ENCODE peak calls at places on chromosomes 4 and X, in seven cellular contexts. E is brain microvascular endothelial cell; S is HTR-8/SVneo; F is SK-N-SH; T is ELF-1; V is activated naive CD4-positive, alpha-beta T cell; I is A549. M is an unnamed sample.

GRCh38 chr4:152206185-152206584 is 329.7 kb downstream of the FBXW7 start:
- DNase-seq in E (no peak), S (no peak), F (no peak), T (no peak), V (no peak), I (no peak), M (no peak)

GRCh38 chr4:172547724-172548123 is 620.9 kb upstream of the GALNT7 start:
- DNase-seq in E (no peak), S (no peak), F (no peak), T (no peak), V (no peak), I (peak; percentile 2), M (no peak)

GRCh38 chrX:13669246-13669689 is 16.3 kb downstream of the TCEANC start:
- DNase-seq in E (peak; percentile 90), S (peak; percentile 79), F (no peak), T (peak; percentile 88), V (no peak), I (peak; percentile 87), M (peak; percentile 80)

GRCh38 chrX:148522006-148522405 is 21.6 kb downstream of the AFF2 start:
- DNase-seq in E (no peak), S (no peak), F (no peak), T (no peak), V (no peak), I (no peak), M (no peak)

GRCh38 chrX:8815460-8816065 is 14.4 kb upstream of the FAM9A start:
- DNase-seq in E (peak; percentile 52), S (peak; percentile 30), F (peak; percentile 58), T (peak; percentile 47), V (no peak), I (peak; percentile 45), M (peak; percentile 12)

GRCh38 chrX:15277594-15277993 is 7.7 kb upstream of the ASB9 start:
- DNase-seq in E (no peak), S (no peak), F (no peak), T (no peak), V (no peak), I (no peak), M (no peak)

GRCh38 chr4:169418846-169419245 is 148.1 kb upstream of the SH3RF1 start:
- DNase-seq in E (no peak), S (no peak), F (no peak), T (no peak), V (no peak), I (no peak), M (no peak)

GRCh38 chr4:33780952-33781655 is 2463.2 kb downstream of the ARAP2 start:
- DNase-seq in E (no peak), S (peak; percentile 19), F (no peak), T (no peak), V (no peak), I (peak; percentile 32), M (peak; percentile 19)

GRCh38 chr4:52751349-52751911 is at the start of gene ERVMER34-1:
- DNase-seq in E (peak; percentile 10), S (peak; percentile 9), F (peak; percentile 89), T (peak; percentile 88), V (no peak), I (peak; percentile 56), M (no peak)

GRCh38 chr4:37890501-37891220 is at the start of gene TBC1D1:
- DNase-seq in E (no peak), S (peak; percentile 24), F (peak; percentile 69), T (peak; percentile 18), V (peak; percentile 59), I (peak; percentile 5), M (no peak)

GRCh38 chrX:41153453-41153852 is 68.2 kb downstream of the USP9X start:
- DNase-seq in E (no peak), S (no peak), F (no peak), T (no peak), V (no peak), I (no peak), M (no peak)

GRCh38 chr4:26930964-26931363 is 70.3 kb downstream of the STIM2 start:
- DNase-seq in E (no peak), S (no peak), F (no peak), T (no peak), V (no peak), I (no peak), M (no peak)

GRCh38 chr4:173529505-173530325 is at the start of gene HAND2:
- DNase-seq in E (no peak), S (peak; percentile 88), F (peak; percentile 91), T (peak; percentile 57), V (no peak), I (peak; percentile 52), M (peak; percentile 12)

GRCh38 chr4:119113033-119113655 is 22.5 kb upstream of the MYOZ2 start:
- DNase-seq in E (peak; percentile 68), S (peak; percentile 70), F (no peak), T (no peak), V (no peak), I (peak; percentile 70), M (peak; percentile 88)

GRCh38 chr4:37758226-37758625 is 68.3 kb upstream of the PGM2 start:
- DNase-seq in E (peak; percentile 77), S (no peak), F (no peak), T (no peak), V (no peak), I (no peak), M (no peak)

GRCh38 chr4:99653921-99654890 is 3.4 kb downstream of the C4orf54 start:
- DNase-seq in E (no peak), S (no peak), F (no peak), T (no peak), V (no peak), I (no peak), M (no peak)

GRCh38 chrX:80293354-80293753 is 126.9 kb upstream of the TENT5D start:
- DNase-seq in E (no peak), S (no peak), F (no peak), T (no peak), V (no peak), I (no peak), M (no peak)

GRCh38 chrX:111868726-111869638 is 7.0 kb upstream of the TRPC5OS start:
- DNase-seq in E (no peak), S (no peak), F (no peak), T (peak; percentile 18), V (no peak), I (no peak), M (no peak)

GRCh38 chr4:96593422-96593821 is 753.5 kb downstream of the PDHA2 start:
- DNase-seq in E (no peak), S (no peak), F (no peak), T (no peak), V (no peak), I (no peak), M (no peak)

GRCh38 chrX:23434356-23434884 is 99.8 kb downstream of the PTCHD1 start:
- DNase-seq in E (peak; percentile 18), S (no peak), F (no peak), T (no peak), V (no peak), I (no peak), M (no peak)

GRCh38 chr4:147103403-147103946 is 157.8 kb upstream of the TTC29 start:
- DNase-seq in E (peak; percentile 96), S (no peak), F (no peak), T (peak; percentile 18), V (no peak), I (peak; percentile 56), M (no peak)

GRCh38 chrX:136112286-136112685 is 35.0 kb upstream of the FHL1 start:
- DNase-seq in E (no peak), S (no peak), F (no peak), T (no peak), V (no peak), I (no peak), M (no peak)

GRCh38 chr4:76585270-76585669 is 150.2 kb downstream of the SHROOM3 start:
- DNase-seq in E (peak; percentile 92), S (no peak), F (no peak), T (no peak), V (no peak), I (no peak), M (no peak)

GRCh38 chrX:140274761-140275525 is 229.9 kb downstream of the SOX3 start:
- DNase-seq in E (peak; percentile 1), S (peak; percentile 0), F (no peak), T (peak; percentile 13), V (no peak), I (no peak), M (no peak)

GRCh38 chr4:52263612-52264011 is 212.5 kb downstream of the SPATA18 start:
- DNase-seq in E (no peak), S (no peak), F (no peak), T (no peak), V (no peak), I (no peak), M (no peak)

GRCh38 chr4:128354205-128354821 is 66.7 kb upstream of the PGRMC2 start:
- DNase-seq in E (peak; percentile 78), S (peak; percentile 75), F (peak; percentile 8), T (no peak), V (no peak), I (peak; percentile 88), M (peak; percentile 61)

GRCh38 chr4:77007358-77008230 is 58.0 kb downstream of the SEPTIN11 start:
- DNase-seq in E (peak; percentile 87), S (peak; percentile 13), F (no peak), T (no peak), V (no peak), I (no peak), M (no peak)

GRCh38 chr4:158581161-158581560 is 59.5 kb downstream of the RXFP1 start:
- DNase-seq in E (peak; percentile 6), S (no peak), F (no peak), T (no peak), V (no peak), I (no peak), M (no peak)

GRCh38 chr4:159551268-159551667 is 448.4 kb downstream of the RAPGEF2 start:
- DNase-seq in E (no peak), S (no peak), F (no peak), T (no peak), V (no peak), I (no peak), M (no peak)

GRCh38 chr4:129144755-129145206 is 48.8 kb downstream of the C4orf33 start:
- DNase-seq in E (no peak), S (no peak), F (peak; percentile 25), T (no peak), V (no peak), I (no peak), M (peak; percentile 12)

GRCh38 chrX:100745806-100746537 is 14.1 kb upstream of the SYTL4 start:
- DNase-seq in E (no peak), S (no peak), F (no peak), T (peak; percentile 27), V (no peak), I (no peak), M (no peak)

GRCh38 chrX:120022763-120023162 is 54.7 kb downstream of the RHOXF2B start:
- DNase-seq in E (no peak), S (no peak), F (no peak), T (no peak), V (no peak), I (no peak), M (no peak)

GRCh38 chr4:61583696-61584095 is 383.6 kb downstream of the ADGRL3 start:
- DNase-seq in E (no peak), S (no peak), F (no peak), T (no peak), V (no peak), I (peak; percentile 1), M (no peak)

GRCh38 chr4:183333983-183334382 is 11.8 kb upstream of the CLDN24 start:
- DNase-seq in E (no peak), S (no peak), F (no peak), T (no peak), V (no peak), I (peak; percentile 66), M (no peak)

GRCh38 chrX:5595570-5595969 is 633.1 kb downstream of the NLGN4X start:
- DNase-seq in E (no peak), S (no peak), F (peak; percentile 17), T (peak; percentile 5), V (no peak), I (no peak), M (no peak)

GRCh38 chr4:126354784-126355183 is 1040.0 kb downstream of the FAT4 start:
- DNase-seq in E (no peak), S (no peak), F (no peak), T (no peak), V (no peak), I (no peak), M (no peak)

GRCh38 chrX:2692221-2693122 is 1.4 kb downstream of the CD99 start:
- DNase-seq in E (no peak), S (no peak), F (peak; percentile 17), T (peak; percentile 72), V (no peak), I (peak; percentile 31), M (no peak)

GRCh38 chr4:65589331-65589730 is 81.0 kb downstream of the EPHA5 start:
- DNase-seq in E (no peak), S (no peak), F (no peak), T (no peak), V (no peak), I (no peak), M (no peak)